ENCODE peak calls at places on chromosomes 16 and 17, in seven cellular contexts. B is stomach, Q is lung, A is cardiac muscle cell, T is mammary epithelial cell, L is H9, G is Peyer's patch. D is an unnamed sample. For H3K27me3 and H3K4me1, the result is how much of the 10 kb centered on the place peaks cover.

GRCh38 chr16:82888616-82889015 is 261.8 kb downstream of the CDH13 start:
- DNase-seq in B (no peak), Q (no peak), A (peak), T (no peak), L (no peak), G (no peak), D (no peak)

GRCh38 chr16:61993076-61993475 is 43.2 kb downstream of the CDH8 start:
- DNase-seq in B (no peak), Q (no peak), A (no peak), T (no peak), L (no peak), G (no peak), D (no peak)

GRCh38 chr17:58325976-58326468 is 2.6 kb downstream of the TSPOAP1 start:
- DNase-seq in B (no peak), Q (no peak), A (no peak), T (no peak), L (no peak), G (no peak), D (no peak)

GRCh38 chr17:56593741-56594527 is 435 bp downstream of the NOG start:
- DNase-seq in B (peak), Q (peak), A (peak), T (peak), L (peak), G (peak), D (no peak)

GRCh38 chr17:57084802-57085447 is at the start of gene AKAP1:
- DNase-seq in B (peak), Q (peak), A (peak), T (peak), L (peak), G (peak), D (peak)

GRCh38 chr16:10362077-10362863 is 23.6 kb upstream of the ATF7IP2 start:
- DNase-seq in B (no peak), Q (no peak), A (no peak), T (no peak), L (no peak), G (no peak), D (peak)

GRCh38 chr16:54397190-54397835 is 110.7 kb upstream of the IRX3 start:
- DNase-seq in B (no peak), Q (no peak), A (no peak), T (no peak), L (no peak), G (no peak), D (no peak)

GRCh38 chr16:386641-387156 is 4.9 kb upstream of the PGAP6 start:
- DNase-seq in B (no peak), Q (no peak), A (peak), T (no peak), L (no peak), G (no peak), D (no peak)

GRCh38 chr17:59093702-59094231 is 12.9 kb downstream of the TRIM37 start:
- DNase-seq in B (no peak), Q (peak), A (peak), T (peak), L (no peak), G (no peak), D (no peak)

GRCh38 chr16:87729266-87729954 is 36.4 kb downstream of the KLHDC4 start:
- DNase-seq in B (peak), Q (peak), A (no peak), T (no peak), L (no peak), G (no peak), D (no peak)

GRCh38 chr16:31061126-31061812 is 12.8 kb downstream of the ZNF668 start:
- DNase-seq in B (no peak), Q (no peak), A (no peak), T (no peak), L (no peak), G (no peak), D (no peak)

GRCh38 chr17:2703181-2703580 is 8.4 kb downstream of the CLUH start:
- DNase-seq in B (no peak), Q (no peak), A (no peak), T (no peak), L (no peak), G (peak), D (no peak)

GRCh38 chr16:85900031-85900792 is 1.2 kb downstream of the IRF8 start:
- DNase-seq in B (peak), Q (no peak), A (no peak), T (no peak), L (no peak), G (peak), D (no peak)

GRCh38 chr16:85901110-85901509 is 2.1 kb downstream of the IRF8 start:
- DNase-seq in B (no peak), Q (no peak), A (no peak), T (no peak), L (no peak), G (no peak), D (no peak)

GRCh38 chr16:85902366-85903155 is 3.6 kb downstream of the IRF8 start:
- DNase-seq in B (peak), Q (no peak), A (peak), T (no peak), L (no peak), G (no peak), D (peak)

GRCh38 chr16:85903576-85903975 is 4.6 kb downstream of the IRF8 start:
- DNase-seq in B (no peak), Q (no peak), A (no peak), T (no peak), L (no peak), G (no peak), D (no peak)

GRCh38 chr16:85901760-85902365 is 2.9 kb downstream of the IRF8 start:
- DNase-seq in B (no peak), Q (no peak), A (peak), T (no peak), L (no peak), G (no peak), D (no peak)
- H3K27me3 ChIP-seq in B (under half), Q (under half), A (under half), T (under half), L (under half), G (under half), D (under half)

DNA sequence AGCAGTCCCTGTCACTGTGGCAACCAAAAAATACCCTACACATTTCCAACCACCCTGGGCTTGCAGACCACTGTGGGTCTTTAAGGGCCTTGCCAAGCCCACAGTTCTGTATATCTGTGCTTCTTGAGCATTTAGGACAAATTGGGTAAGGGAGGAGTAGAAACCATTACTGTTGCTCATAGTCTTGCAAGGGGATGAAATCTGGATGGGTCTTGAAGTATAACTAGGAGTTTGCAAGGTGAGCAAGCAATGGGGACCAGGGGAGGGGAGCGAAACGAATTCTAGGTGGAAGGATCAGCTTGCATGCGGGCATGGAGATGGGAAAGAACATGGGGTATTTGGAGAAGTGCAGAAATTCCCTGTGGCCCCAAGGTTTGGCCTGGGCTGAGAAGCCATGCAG is 202.9 kb downstream of the RAB11FIP4 start:
- DNase-seq in B (no peak), Q (no peak), A (no peak), T (no peak), L (no peak), G (no peak), D (no peak)
- H3K4me1 ChIP-seq in B (under half), Q (under half), A (under half), T (under half), L (under half), G (under half), D (under half)

GRCh38 chr17:29710891-29711418 is 88.2 kb upstream of the CORO6 start:
- DNase-seq in B (no peak), Q (no peak), A (peak), T (peak), L (no peak), G (no peak), D (no peak)
- H3K27ac ChIP-seq in B (peak), Q (peak), A (peak), T (peak), L (no peak), G (peak), D (no peak)

DNA sequence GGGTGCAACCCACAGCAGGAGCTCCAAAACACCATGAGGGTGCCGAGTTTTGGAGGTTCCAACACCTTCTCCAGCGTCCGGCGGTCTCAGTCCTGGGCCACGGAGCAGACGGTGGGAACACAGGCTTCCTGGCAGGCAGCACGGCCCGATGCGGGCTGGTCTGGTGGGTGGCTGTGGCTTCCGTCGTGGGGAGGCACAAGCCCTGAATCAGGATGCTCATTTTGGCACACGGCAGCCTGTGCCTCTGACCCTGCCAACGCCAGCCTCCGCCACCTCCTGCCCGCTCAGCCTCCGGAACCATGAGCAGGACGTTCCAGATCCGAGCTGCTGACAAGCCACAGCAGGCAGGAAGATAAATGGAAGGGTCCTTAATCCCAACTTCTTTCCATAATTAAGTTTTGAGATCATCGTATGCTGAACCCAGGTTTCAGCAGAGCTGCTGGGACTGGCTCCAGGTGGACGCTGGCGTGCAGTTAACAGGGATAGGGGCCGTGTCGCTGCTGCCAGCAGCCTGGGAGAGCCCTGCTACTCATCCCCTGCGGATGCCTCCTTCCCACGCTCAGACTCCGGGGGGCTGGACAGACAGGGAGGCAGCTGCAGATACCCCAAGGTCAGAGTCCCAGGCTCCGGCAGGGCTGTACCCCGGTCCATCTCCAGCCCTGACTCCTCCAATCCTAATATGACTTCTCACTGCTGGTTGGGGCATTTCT is 136.6 kb downstream of the ENGASE start:
- DNase-seq in B (no peak), Q (no peak), A (no peak), T (no peak), L (no peak), G (no peak), D (no peak)
- H3K27me3 ChIP-seq in B (half or more), Q (under half), A (under half), T (under half), L (under half), G (under half), D (under half)

GRCh38 chr16:68088130-68088972 is 3.2 kb downstream of the NFATC3 start:
- DNase-seq in B (no peak), Q (no peak), A (no peak), T (no peak), L (no peak), G (no peak), D (no peak)
- H3K4me1 ChIP-seq in B (half or more), Q (under half), A (under half), T (half or more), L (under half), G (under half), D (half or more)

GRCh38 chr16:57104706-57105105 is 12.3 kb downstream of the CPNE2 start:
- DNase-seq in B (no peak), Q (no peak), A (no peak), T (no peak), L (no peak), G (no peak), D (no peak)
- H3K27ac ChIP-seq in B (no peak), Q (peak), A (no peak), T (no peak), L (no peak), G (no peak), D (no peak)

DNA sequence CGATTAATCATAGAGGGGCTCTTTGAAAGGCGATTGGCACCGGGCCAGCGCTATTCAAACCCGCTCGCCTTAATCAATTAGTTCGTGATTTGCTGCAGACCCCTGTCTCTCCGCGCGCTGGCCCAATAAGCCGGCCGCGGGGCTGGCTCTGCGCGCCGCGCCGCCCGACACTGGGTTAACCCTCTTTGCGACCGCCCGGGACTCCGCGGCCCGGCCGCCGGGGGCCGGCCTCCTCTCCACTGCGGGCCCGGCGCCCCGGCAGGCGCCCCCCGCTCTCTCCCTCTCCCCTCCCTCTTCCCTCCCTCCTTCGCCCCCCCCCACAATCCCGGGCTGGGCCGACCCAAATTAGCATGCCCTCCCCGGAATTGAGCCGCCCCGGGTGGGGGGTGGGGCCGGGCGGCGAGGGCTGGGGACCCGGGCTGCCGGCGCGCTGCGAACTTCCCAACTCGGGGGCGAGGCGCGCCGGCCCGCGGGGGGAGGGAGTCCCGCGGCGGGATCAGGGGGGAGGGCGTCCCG is 423 bp upstream of the SALL1 start:
- DNase-seq in B (peak), Q (no peak), A (peak), T (no peak), L (peak), G (no peak), D (no peak)
- H3K27me3 ChIP-seq in B (half or more), Q (under half), A (under half), T (half or more), L (under half), G (under half), D (under half)

GRCh38 chr17:8791910-8792270 is 7.3 kb downstream of the MFSD6L start:
- DNase-seq in B (no peak), Q (no peak), A (peak), T (peak), L (peak), G (no peak), D (no peak)

GRCh38 chr17:8789743-8790142 is 9.4 kb downstream of the MFSD6L start:
- DNase-seq in B (no peak), Q (no peak), A (no peak), T (no peak), L (peak), G (no peak), D (no peak)

GRCh38 chr17:8792646-8793045 is 6.5 kb downstream of the MFSD6L start:
- DNase-seq in B (no peak), Q (no peak), A (no peak), T (no peak), L (peak), G (no peak), D (no peak)

GRCh38 chr17:8793649-8794048 is 5.5 kb downstream of the MFSD6L start:
- DNase-seq in B (no peak), Q (no peak), A (no peak), T (no peak), L (no peak), G (no peak), D (no peak)

DNA sequence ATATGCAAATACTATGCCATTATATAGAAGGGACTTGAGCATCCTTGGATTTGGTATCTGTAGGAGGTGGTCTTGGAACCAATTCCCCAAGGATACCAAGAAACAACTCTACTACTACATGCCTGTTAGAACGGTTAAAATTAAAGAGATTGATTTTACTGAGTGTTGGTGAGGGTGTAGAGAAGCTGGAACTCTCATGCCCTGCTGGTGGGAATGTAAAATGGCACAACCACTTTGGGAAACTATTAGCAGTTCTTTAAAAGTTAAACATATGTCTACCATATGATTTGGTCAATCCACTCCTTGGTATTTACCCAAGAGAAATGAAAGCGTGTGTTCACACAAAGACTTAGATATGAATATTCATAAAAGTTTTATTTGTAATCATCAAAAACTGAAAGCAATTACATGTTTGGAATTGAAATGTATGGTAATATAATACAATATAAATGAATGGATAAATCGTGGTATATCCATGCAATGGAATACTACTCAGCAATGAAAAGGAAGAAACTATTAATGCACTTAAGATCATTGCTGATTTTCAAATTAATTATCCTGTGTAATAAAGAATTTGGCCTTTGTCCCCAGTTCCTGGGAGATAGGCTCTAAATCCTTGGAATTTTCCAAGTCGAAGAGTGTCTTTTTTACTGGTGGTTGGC is 7.8 kb downstream of the MFSD6L start:
- DNase-seq in B (no peak), Q (no peak), A (no peak), T (no peak), L (peak), G (no peak), D (no peak)
- H3K4me1 ChIP-seq in B (under half), Q (under half), A (under half), T (under half), L (under half), G (under half), D (under half)

GRCh38 chr17:79844869-79845600 is 5.8 kb upstream of the CBX4 start:
- DNase-seq in B (peak), Q (no peak), A (peak), T (no peak), L (peak), G (peak), D (no peak)

GRCh38 chr17:79843475-79843916 is 4.3 kb upstream of the CBX4 start:
- DNase-seq in B (no peak), Q (no peak), A (no peak), T (no peak), L (no peak), G (peak), D (no peak)

GRCh38 chr17:79845601-79845949 is 6.3 kb upstream of the CBX4 start:
- DNase-seq in B (no peak), Q (no peak), A (peak), T (no peak), L (no peak), G (peak), D (no peak)

GRCh38 chr17:79842656-79843474 is 3.6 kb upstream of the CBX4 start:
- DNase-seq in B (no peak), Q (no peak), A (peak), T (no peak), L (no peak), G (no peak), D (no peak)

GRCh38 chr17:79843917-79844815 is 4.9 kb upstream of the CBX4 start:
- DNase-seq in B (peak), Q (no peak), A (peak), T (peak), L (peak), G (peak), D (no peak)
- H3K27ac ChIP-seq in B (peak), Q (no peak), A (no peak), T (no peak), L (no peak), G (peak), D (no peak)

GRCh38 chr17:7652659-7653343 is 2.1 kb downstream of the ATP1B2 start:
- DNase-seq in B (no peak), Q (no peak), A (no peak), T (no peak), L (no peak), G (no peak), D (no peak)
- H3K27me3 ChIP-seq in B (half or more), Q (under half), A (under half), T (under half), L (under half), G (under half), D (under half)